ENCODE peak calls at places on chromosome 7, in seven cellular contexts. E is OCI-LY7; K is hepatocyte; H is cardiac muscle cell; M is heart right ventricle; O is CD8-positive, alpha-beta T cell; V is spleen. N is an unnamed sample. For H3K4me1, the result is how much of the 10 kb centered on the place peaks cover.

GRCh38 chr7:78039791-78040776 is 241.5 kb downstream of the PHTF2 start:
- DNase-seq in V (peak), E (peak), H (peak), K (no peak), M (peak), O (peak), N (peak)

GRCh38 chr7:132998763-132999162 is 83.1 kb downstream of the CHCHD3 start:
- DNase-seq in E (no peak), K (no peak), O (no peak), V (no peak), M (no peak), H (no peak), N (no peak)

GRCh38 chr7:73521636-73522080 is 435 bp downstream of the BAZ1B start:
- DNase-seq in E (peak), H (no peak), M (no peak), V (no peak), O (no peak), K (peak), N (peak)

GRCh38 chr7:80630611-80631010 is 7.8 kb upstream of the CD36 start:
- DNase-seq in H (peak), E (no peak), O (no peak), V (no peak), K (peak), M (no peak), N (no peak)

GRCh38 chr7:50069613-50070012 is 23.4 kb downstream of the ZPBP start:
- DNase-seq in K (no peak), H (peak), V (peak), E (no peak), O (peak), M (no peak), N (peak)

GRCh38 chr7:51850141-51850540 is 533.5 kb upstream of the COBL start:
- DNase-seq in E (no peak), M (no peak), O (no peak), V (no peak), H (no peak), K (no peak), N (no peak)

GRCh38 chr7:100786323-100786722 is 41.0 kb downstream of the EPHB4 start:
- DNase-seq in M (no peak), H (no peak), K (no peak), V (no peak), O (no peak), E (no peak), N (no peak)

GRCh38 chr7:152072451-152072850 is 47.0 kb downstream of the GALNT11 start:
- DNase-seq in O (no peak), K (no peak), V (no peak), H (no peak), M (no peak), E (no peak), N (no peak)

GRCh38 chr7:28483868-28484267 is 71.5 kb downstream of the CREB5 start:
- DNase-seq in K (no peak), H (no peak), E (no peak), O (no peak), V (no peak), M (no peak), N (no peak)

GRCh38 chr7:17944720-17945119 is 4.4 kb upstream of the SNX13 start:
- DNase-seq in E (no peak), H (no peak), K (no peak), O (no peak), M (no peak), V (no peak), N (no peak)

GRCh38 chr7:2288503-2288902 is 25.7 kb downstream of the SNX8 start:
- DNase-seq in E (peak), K (no peak), M (no peak), H (no peak), V (no peak), O (no peak), N (peak)

GRCh38 chr7:24717694-24718320 is 39.5 kb downstream of the GSDME start:
- DNase-seq in M (no peak), V (peak), K (no peak), H (peak), E (peak), O (peak), N (no peak)

GRCh38 chr7:39608278-39608677 is 15.1 kb upstream of the RALA start:
- DNase-seq in M (no peak), V (no peak), O (no peak), E (no peak), H (no peak), K (no peak), N (no peak)

GRCh38 chr7:71459137-71459536 is 327.2 kb downstream of the GALNT17 start:
- DNase-seq in H (no peak), V (no peak), M (no peak), K (no peak), E (no peak), O (no peak), N (no peak)

GRCh38 chr7:71454981-71455380 is 323.0 kb downstream of the GALNT17 start:
- DNase-seq in E (no peak), H (no peak), K (no peak), V (no peak), O (no peak), M (no peak), N (no peak)

GRCh38 chr7:71453630-71454029 is 321.7 kb downstream of the GALNT17 start:
- DNase-seq in H (no peak), K (no peak), V (no peak), E (no peak), M (no peak), O (no peak), N (no peak)

GRCh38 chr7:71457021-71457420 is 325.1 kb downstream of the GALNT17 start:
- DNase-seq in O (no peak), V (no peak), M (no peak), H (no peak), K (no peak), E (no peak), N (no peak)

GRCh38 chr7:71457881-71458590 is 326.1 kb downstream of the GALNT17 start:
- DNase-seq in O (no peak), H (no peak), E (no peak), M (no peak), V (no peak), K (no peak), N (no peak)
- H3K4me1 ChIP-seq in O (under half), H (under half), E (under half), M (under half), V (under half), K (under half), N (under half)

DNA sequence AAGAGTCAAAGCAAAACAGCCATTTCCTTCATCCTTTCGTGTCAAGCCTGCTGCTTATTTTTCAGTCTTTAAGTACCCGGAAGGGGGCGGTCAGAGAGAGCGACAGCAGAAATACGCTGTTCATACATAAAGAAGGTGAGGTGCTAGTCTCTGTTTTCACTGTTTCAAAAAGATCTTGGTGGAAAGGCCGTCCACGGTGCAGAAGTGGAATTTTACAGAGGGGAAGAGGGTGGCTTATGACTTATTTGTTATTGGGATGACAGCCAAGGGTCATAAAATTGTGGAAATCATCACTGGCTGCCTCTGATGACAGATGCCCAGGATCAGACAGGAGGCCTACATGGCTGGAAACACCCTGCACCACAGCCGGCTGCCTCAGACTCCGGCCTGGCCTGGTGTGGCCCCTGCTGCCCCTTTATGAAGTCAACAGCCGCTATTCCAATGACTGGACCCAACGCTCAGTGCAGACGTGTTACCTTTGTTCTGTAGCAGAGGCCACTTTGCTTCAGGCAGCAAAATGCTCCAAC is 57.0 kb downstream of the HIPK2 start:
- DNase-seq in M (no peak), K (no peak), E (no peak), O (no peak), H (no peak), V (no peak), N (no peak)
- H3K4me1 ChIP-seq in M (half or more), K (under half), E (under half), O (under half), H (under half), V (half or more), N (under half)

GRCh38 chr7:116616555-116617059 is 55.4 kb upstream of the MET start:
- DNase-seq in K (no peak), O (no peak), E (no peak), M (no peak), H (peak), V (no peak), N (no peak)

GRCh38 chr7:116626886-116627285 is 45.1 kb upstream of the MET start:
- DNase-seq in M (no peak), O (no peak), E (no peak), K (no peak), H (no peak), V (no peak), N (no peak)

GRCh38 chr7:116618729-116619128 is 53.3 kb upstream of the MET start:
- DNase-seq in V (no peak), K (no peak), O (no peak), E (no peak), M (no peak), H (no peak), N (no peak)

GRCh38 chr7:116617878-116618277 is 54.1 kb upstream of the MET start:
- DNase-seq in M (no peak), K (no peak), V (no peak), H (no peak), O (no peak), E (no peak), N (no peak)

DNA sequence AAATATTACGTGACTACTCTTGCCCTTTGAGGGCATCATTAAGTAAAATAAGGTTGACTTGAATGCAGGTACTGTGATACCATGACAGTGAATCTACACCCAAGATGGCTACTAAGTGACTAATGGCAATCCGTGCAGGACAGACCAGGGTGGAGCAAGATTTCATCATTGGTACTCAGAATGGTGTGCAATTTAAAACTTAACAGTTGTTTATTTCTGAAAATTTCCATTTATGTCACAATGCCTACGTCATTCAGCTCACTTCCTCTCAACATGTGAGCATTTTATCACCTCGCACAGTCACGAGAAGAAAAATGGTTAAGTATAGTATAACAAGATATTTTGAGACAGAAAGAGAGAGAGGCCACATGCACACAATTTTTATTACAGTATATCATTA is 50.3 kb upstream of the MET start:
- DNase-seq in K (no peak), V (no peak), M (no peak), H (no peak), E (no peak), O (no peak), N (no peak)
- H3K4me1 ChIP-seq in K (under half), V (under half), M (under half), H (under half), E (under half), O (under half), N (under half)

GRCh38 chr7:236967-237366 is 44.6 kb downstream of the FAM20C start:
- DNase-seq in K (no peak), V (no peak), E (no peak), M (no peak), H (no peak), O (no peak), N (no peak)
- H3K4me1 ChIP-seq in K (under half), V (under half), E (under half), M (under half), H (under half), O (under half), N (under half)

N was measured in left lung.